ENCODE peak calls at places on chromosomes 11 and 22, in nine cellular contexts. W is CD4-positive, alpha-beta T cell; F is H9; B is colonic mucosa; L is right atrium auricular region; R is cardiac muscle cell; C is AG04450; E is endodermal cell; S is adrenal gland. X is an unnamed sample. For H3K27me3, the result is how much of the 10 kb centered on the place peaks cover.

GRCh38 chr11:61509058-61510029 is 795 bp downstream of the LRRC10B start:
- DNase-seq in W (peak), F (peak), B (peak), L (no peak), R (peak), C (no peak), E (peak), S (peak), X (peak)

GRCh38 chr22:24744638-24745037 is 29.9 kb downstream of the PIWIL3 start:
- DNase-seq in W (no peak), F (no peak), B (no peak), L (no peak), R (peak), C (no peak), E (no peak), S (no peak), X (no peak)

GRCh38 chr11:87769626-87770025 is 405.6 kb downstream of the RAB38 start:
- DNase-seq in W (no peak), F (no peak), B (no peak), L (no peak), R (no peak), C (no peak), E (no peak), S (no peak), X (no peak)

GRCh38 chr22:17785185-17786184 is 11.2 kb upstream of the BID start:
- DNase-seq in W (peak), F (peak), B (peak), L (no peak), R (no peak), C (no peak), E (peak), S (peak), X (peak)

GRCh38 chr11:61713464-61713863 is 33.3 kb downstream of the DAGLA start:
- DNase-seq in W (no peak), F (no peak), B (no peak), L (no peak), R (no peak), C (no peak), E (no peak), S (no peak), X (no peak)

GRCh38 chr11:83037877-83038276 is 33.8 kb downstream of the RAB30 start:
- DNase-seq in W (no peak), F (no peak), B (no peak), L (no peak), R (no peak), C (no peak), E (no peak), S (no peak), X (no peak)

GRCh38 chr22:30843245-30843644 is 125.3 kb downstream of the MORC2 start:
- DNase-seq in W (no peak), F (no peak), B (no peak), L (no peak), R (no peak), C (no peak), E (no peak), S (no peak), X (no peak)

GRCh38 chr11:128555606-128556005 is 31.8 kb downstream of the ETS1 start:
- DNase-seq in W (no peak), F (peak), B (no peak), L (no peak), R (peak), C (no peak), E (peak), S (no peak), X (no peak)

GRCh38 chr22:49996532-49997220 is 15.9 kb downstream of the IL17REL start:
- DNase-seq in W (no peak), F (no peak), B (no peak), L (no peak), R (no peak), C (no peak), E (no peak), S (no peak), X (no peak)

GRCh38 chr11:65078151-65078550 is 5.7 kb downstream of the CDCA5 start:
- DNase-seq in W (peak), F (peak), B (peak), L (no peak), R (peak), C (no peak), E (peak), S (peak), X (no peak)

GRCh38 chr11:59611570-59612565 is 3.7 kb downstream of the OSBP start:
- DNase-seq in W (no peak), F (no peak), B (peak), L (no peak), R (peak), C (peak), E (no peak), S (no peak), X (no peak)

GRCh38 chr11:130428271-130428670 is at the start of gene ADAMTS8:
- DNase-seq in W (no peak), F (no peak), B (no peak), L (no peak), R (peak), C (no peak), E (no peak), S (no peak), X (no peak)

GRCh38 chr11:99268895-99269294 is 248.1 kb downstream of the CNTN5 start:
- DNase-seq in W (no peak), F (no peak), B (no peak), L (no peak), R (peak), C (no peak), E (no peak), S (no peak), X (no peak)

GRCh38 chr11:33444835-33445594 is 187.8 kb downstream of the HIPK3 start:
- DNase-seq in W (no peak), F (no peak), B (no peak), L (no peak), R (no peak), C (no peak), E (no peak), S (no peak), X (no peak)

GRCh38 chr11:93196816-93197382 is 892 bp downstream of the SLC36A4 start:
- DNase-seq in W (no peak), F (no peak), B (no peak), L (no peak), R (no peak), C (no peak), E (no peak), S (no peak), X (no peak)

GRCh38 chr11:120492486-120492885 is 19.1 kb upstream of the GRIK4 start:
- DNase-seq in W (no peak), F (no peak), B (no peak), L (no peak), R (no peak), C (no peak), E (no peak), S (no peak), X (no peak)

DNA sequence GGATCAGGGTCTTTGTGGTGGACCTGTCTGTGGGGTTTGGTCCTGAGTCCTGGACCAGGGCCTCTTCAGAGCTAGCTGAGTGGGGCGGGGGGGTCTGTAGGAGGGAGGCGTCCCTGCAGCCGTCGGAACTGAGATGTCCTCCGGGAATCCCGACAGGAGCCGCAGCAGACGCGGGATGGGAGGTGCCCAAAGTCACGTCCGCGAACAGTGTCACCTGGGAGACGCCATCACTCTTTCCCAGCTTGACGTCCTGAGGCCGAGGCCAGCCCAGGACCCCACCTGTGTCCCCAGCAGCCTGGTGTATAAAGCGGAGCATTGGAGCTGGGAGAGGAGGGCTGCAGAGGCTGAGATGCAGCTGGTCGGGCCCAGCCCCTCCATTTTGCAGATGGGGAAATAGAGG is 1234.7 kb downstream of the BRD1 start:
- DNase-seq in W (no peak), F (no peak), B (no peak), L (no peak), R (no peak), C (no peak), E (no peak), S (no peak), X (peak)
- H3K27me3 ChIP-seq in W (under half), F (under half), B (under half), L (under half), R (under half), C (under half), E (under half), S (under half), X (under half)

GRCh38 chr22:43852605-43853327 is 9.5 kb downstream of the SULT4A1 start:
- DNase-seq in W (no peak), F (peak), B (no peak), L (no peak), R (no peak), C (no peak), E (peak), S (no peak), X (no peak)
- H3K27me3 ChIP-seq in W (under half), F (under half), B (under half), L (under half), R (under half), C (under half), E (under half), S (under half), X (under half)

GRCh38 chr11:111540921-111541208 is 345 bp downstream of the LAYN start:
- DNase-seq in W (no peak), F (no peak), B (no peak), L (no peak), R (no peak), C (no peak), E (no peak), S (no peak), X (no peak)

GRCh38 chr11:111542606-111543275 is 2.2 kb downstream of the LAYN start:
- DNase-seq in W (no peak), F (no peak), B (no peak), L (no peak), R (no peak), C (no peak), E (no peak), S (no peak), X (no peak)

GRCh38 chr11:111539426-111540113 is 950 bp upstream of the LAYN start:
- DNase-seq in W (no peak), F (no peak), B (no peak), L (no peak), R (no peak), C (no peak), E (no peak), S (no peak), X (no peak)

GRCh38 chr11:111540114-111540920 is at the start of gene LAYN:
- DNase-seq in W (no peak), F (peak), B (peak), L (no peak), R (peak), C (no peak), E (peak), S (peak), X (peak)

GRCh38 chr11:111541209-111542061 is 915 bp downstream of the LAYN start:
- DNase-seq in W (no peak), F (peak), B (peak), L (no peak), R (peak), C (peak), E (peak), S (peak), X (peak)
- H3K27me3 ChIP-seq in W (under half), F (under half), B (under half), L (under half), R (half or more), C (under half), E (half or more), S (under half), X (under half)

DNA sequence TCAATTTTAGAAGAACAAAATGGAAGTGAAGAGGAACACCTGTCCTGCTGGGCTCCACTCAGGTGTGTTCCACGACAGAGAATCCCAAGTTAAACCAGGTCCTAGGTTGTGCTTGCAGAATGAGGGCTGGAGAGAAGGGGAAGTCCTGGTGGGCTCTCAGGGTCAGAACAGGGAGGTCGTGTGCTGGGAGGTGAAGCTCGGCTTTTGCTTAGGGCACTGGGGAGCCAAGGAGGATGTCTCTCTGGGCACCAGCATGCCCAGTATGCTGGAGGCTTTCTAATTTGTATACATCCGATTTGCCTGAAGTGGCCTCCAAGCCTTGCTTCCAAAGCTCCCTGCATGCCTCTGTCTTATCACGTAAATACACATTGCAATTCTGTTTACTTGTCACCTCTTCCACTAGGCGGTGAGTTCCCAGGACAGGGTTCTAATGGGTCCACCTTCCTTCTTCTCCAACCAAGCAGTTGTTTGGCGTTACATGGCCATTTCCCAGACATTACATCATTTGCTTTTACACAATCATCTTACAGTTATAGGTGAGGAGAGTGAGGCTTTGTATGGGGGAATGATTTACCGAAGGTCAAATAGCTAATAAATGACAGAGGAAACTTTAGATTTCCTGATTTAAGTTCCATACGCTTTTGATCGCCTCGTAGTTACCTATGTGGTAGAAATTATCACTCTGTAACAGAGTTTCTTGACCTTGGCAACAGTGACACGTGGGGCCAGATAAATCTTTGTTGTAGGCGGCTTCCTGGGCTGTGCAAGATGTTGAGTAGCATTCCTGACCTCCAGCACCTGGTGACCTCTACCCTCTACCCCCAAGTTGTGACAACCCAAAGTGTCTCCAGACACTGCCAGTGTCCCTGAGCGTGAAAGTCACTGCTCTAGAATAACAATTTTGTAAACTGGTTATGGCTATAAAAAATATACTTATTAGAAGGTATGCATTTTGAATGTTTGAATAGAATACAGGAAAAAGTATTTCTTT is 901.5 kb downstream of the TBC1D22A start:
- DNase-seq in W (no peak), F (no peak), B (no peak), L (no peak), R (no peak), C (no peak), E (no peak), S (no peak), X (no peak)
- H3K27me3 ChIP-seq in W (under half), F (under half), B (under half), L (under half), R (under half), C (under half), E (under half), S (under half), X (under half)

GRCh38 chr22:41917375-41917905 is 2.6 kb upstream of the SHISA8 start:
- DNase-seq in W (no peak), F (no peak), B (no peak), L (no peak), R (no peak), C (no peak), E (no peak), S (no peak), X (no peak)

GRCh38 chr22:41915035-41915782 is at the start of gene SHISA8:
- DNase-seq in W (peak), F (no peak), B (peak), L (no peak), R (peak), C (no peak), E (peak), S (peak), X (peak)

GRCh38 chr22:41917906-41918791 is 3.3 kb upstream of the SHISA8 start:
- DNase-seq in W (no peak), F (no peak), B (peak), L (no peak), R (no peak), C (no peak), E (no peak), S (peak), X (peak)

GRCh38 chr22:41915783-41916493 is 1.1 kb upstream of the SHISA8 start:
- DNase-seq in W (no peak), F (no peak), B (no peak), L (no peak), R (no peak), C (no peak), E (no peak), S (no peak), X (no peak)

GRCh38 chr22:41916745-41917358 is 2.0 kb upstream of the SHISA8 start:
- DNase-seq in W (no peak), F (no peak), B (no peak), L (no peak), R (no peak), C (no peak), E (no peak), S (no peak), X (no peak)
- H3K27me3 ChIP-seq in W (under half), F (under half), B (half or more), L (under half), R (half or more), C (under half), E (half or more), S (under half), X (under half)

DNA sequence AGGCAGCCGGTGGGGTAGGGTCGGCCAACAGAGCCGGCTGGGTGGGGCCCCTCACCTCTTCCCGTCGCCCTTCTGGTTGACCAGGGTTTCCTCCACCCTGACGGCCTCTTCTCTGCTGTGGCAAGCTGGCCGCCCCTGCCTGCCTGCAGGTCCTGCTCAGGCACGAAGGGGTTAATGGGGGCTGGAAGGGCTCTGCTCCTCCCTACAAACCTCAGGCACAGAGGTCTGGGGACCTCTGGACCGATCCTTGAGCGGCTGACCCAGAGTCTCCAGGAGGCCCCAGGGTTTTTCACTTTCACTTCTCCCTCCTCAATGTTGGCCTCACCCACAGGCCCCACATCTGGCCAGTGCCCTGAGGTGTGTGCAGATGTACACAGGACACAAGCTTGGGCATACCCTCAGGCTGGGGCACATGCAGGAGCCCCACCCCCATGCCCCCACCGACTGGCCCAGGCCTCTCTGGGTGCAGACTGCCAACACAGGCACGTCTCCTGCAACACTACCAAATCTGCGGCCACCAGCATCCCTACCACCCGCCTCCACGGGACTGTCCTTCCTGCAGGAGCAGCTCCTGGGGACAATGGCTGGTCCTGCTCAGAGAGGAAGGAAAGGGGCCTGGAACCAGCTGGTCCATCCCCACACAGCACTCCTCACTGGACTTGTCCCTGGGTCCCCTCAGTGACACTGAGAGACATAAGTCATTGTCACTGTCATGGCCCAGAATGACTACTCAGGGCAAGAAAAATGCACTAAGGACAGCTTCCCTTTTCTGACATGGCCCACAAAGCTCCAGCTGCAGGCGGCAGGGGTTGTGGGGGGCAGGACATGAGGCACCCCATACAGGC is 3.2 kb upstream of the TBX1 start:
- DNase-seq in W (no peak), F (no peak), B (no peak), L (no peak), R (no peak), C (no peak), E (peak), S (no peak), X (no peak)
- H3K27me3 ChIP-seq in W (half or more), F (half or more), B (half or more), L (under half), R (half or more), C (half or more), E (half or more), S (half or more), X (under half)

DNA sequence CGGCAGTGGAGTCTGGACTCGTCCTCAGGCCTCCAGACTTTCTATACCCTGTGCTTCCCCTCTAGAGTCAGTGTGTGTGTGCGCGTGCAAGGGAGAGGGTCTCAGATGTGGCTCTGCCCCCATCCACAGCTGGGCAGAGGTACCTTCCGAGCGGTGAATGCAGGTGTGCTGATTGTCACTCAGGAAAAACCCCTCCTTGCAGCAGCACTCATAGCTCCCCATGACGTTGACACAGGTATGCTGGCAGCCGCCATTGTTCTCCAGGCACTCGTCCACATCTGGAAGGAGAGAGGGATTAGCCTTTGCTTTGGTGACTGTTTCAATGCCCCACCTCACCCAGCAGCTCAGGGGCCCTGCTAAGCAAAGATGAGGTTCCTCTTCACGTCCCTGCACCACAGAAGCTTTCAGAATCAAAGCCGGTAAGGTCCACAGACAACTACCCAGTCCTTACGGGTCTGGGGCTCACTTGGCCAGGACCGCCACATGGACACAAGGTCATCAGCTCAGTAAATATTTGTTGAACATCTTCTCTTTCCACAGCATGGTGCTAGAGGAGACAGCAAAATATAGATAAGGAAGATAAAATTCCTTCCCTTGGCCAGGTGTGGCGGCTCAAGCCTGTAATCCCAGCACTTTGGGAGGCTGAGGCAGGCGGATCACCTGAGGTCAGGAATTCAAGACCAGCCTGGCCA is 16.9 kb downstream of the SCUBE2 start:
- DNase-seq in W (no peak), F (no peak), B (no peak), L (no peak), R (no peak), C (no peak), E (no peak), S (no peak), X (no peak)
- H3K27me3 ChIP-seq in W (under half), F (under half), B (under half), L (under half), R (under half), C (under half), E (under half), S (under half), X (under half)

GRCh38 chr11:1749787-1750351 is 526 bp downstream of the IFITM10 start:
- DNase-seq in W (no peak), F (no peak), B (no peak), L (no peak), R (no peak), C (no peak), E (no peak), S (peak), X (no peak)
- H3K27me3 ChIP-seq in W (under half), F (under half), B (under half), L (under half), R (under half), C (under half), E (under half), S (under half), X (under half)

X was measured in right cardiac atrium.